ENCODE peak calls at places on chromosomes 16 and 17, in seven cellular contexts. J is ovary, N is gastrocnemius medialis, S is vagina, I is neural progenitor cell, Q is astrocyte of the spinal cord, M is Panc1. F is an unnamed sample.

GRCh38 chr17:45849536-45849990 is 4.9 kb downstream of the SPPL2C start:
- DNase-seq in J (no peak), N (no peak), S (no peak), I (no peak), Q (no peak), M (no peak), F (no peak)

GRCh38 chr17:69763503-69763902 is 311.5 kb upstream of the KCNJ16 start:
- DNase-seq in J (no peak), N (no peak), S (no peak), I (no peak), Q (peak; percentile 63), M (no peak), F (no peak)

GRCh38 chr16:29873319-29873718 is 10.3 kb upstream of the CDIPT start:
- DNase-seq in J (no peak), N (no peak), S (no peak), I (no peak), Q (no peak), M (no peak), F (no peak)

GRCh38 chr16:59690216-59690615 is 956.1 kb upstream of the GOT2 start:
- DNase-seq in J (no peak), N (no peak), S (no peak), I (no peak), Q (no peak), M (no peak), F (no peak)

GRCh38 chr16:85046957-85047866 is 19.6 kb downstream of the KIAA0513 start:
- DNase-seq in J (no peak), N (no peak), S (no peak), I (no peak), Q (no peak), M (no peak), F (no peak)

GRCh38 chr17:27430882-27431491 is 25.3 kb upstream of the KSR1 start:
- DNase-seq in J (no peak), N (no peak), S (no peak), I (peak; percentile 20), Q (peak; percentile 35), M (no peak), F (no peak)

GRCh38 chr16:3922241-3922640 is 41.7 kb upstream of the CREBBP start:
- DNase-seq in J (peak; percentile 13), N (no peak), S (no peak), I (no peak), Q (no peak), M (no peak), F (no peak)

GRCh38 chr16:79608976-79609375 is 8.4 kb upstream of the MAF start:
- DNase-seq in J (no peak), N (no peak), S (no peak), I (no peak), Q (no peak), M (no peak), F (no peak)

GRCh38 chr16:15966420-15967222 is 17.2 kb downstream of the ABCC1 start:
- DNase-seq in J (no peak), N (peak; percentile 53), S (no peak), I (no peak), Q (peak; percentile 77), M (peak; percentile 75), F (no peak)

GRCh38 chr17:35795007-35795870 is at the start of gene MMP28:
- DNase-seq in J (no peak), N (no peak), S (peak; percentile 46), I (peak; percentile 78), Q (no peak), M (no peak), F (no peak)

GRCh38 chr17:82280537-82280936 is 7.0 kb upstream of the CSNK1D start:
- DNase-seq in J (no peak), N (no peak), S (no peak), I (no peak), Q (no peak), M (no peak), F (no peak)

GRCh38 chr16:21301168-21301894 is 23.2 kb upstream of the CRYM start:
- DNase-seq in J (peak; percentile 64), N (peak; percentile 49), S (no peak), I (peak; percentile 75), Q (peak; percentile 73), M (peak; percentile 80), F (no peak)
- TF ChIP-seq CTCF in J (peak; percentile 29), N (no peak), S (no peak), I (peak; percentile 36), Q (peak; percentile 25), M (peak; percentile 50), F (peak; percentile 28)

DNA sequence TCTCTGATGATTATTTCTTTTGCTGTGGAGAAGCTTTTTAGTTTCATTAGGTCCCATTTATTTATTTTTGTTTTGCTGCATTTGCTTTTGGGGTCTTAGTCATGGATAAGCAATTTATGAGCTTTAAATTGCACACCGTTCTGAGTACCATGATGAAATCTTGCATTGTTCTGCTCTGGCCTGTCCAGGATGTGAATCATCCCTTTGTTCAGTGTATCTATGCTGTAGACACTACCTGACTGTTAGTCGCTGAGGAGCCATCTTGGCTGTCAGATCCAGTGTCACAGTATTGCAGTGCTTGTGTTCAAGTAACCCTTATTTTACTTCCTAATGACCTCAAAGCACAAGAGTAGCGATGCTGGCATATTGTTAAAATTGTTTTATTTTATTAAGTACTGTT is 218.0 kb upstream of the CNTNAP4 start:
- DNase-seq in J (no peak), N (no peak), S (no peak), I (no peak), Q (no peak), M (no peak), F (no peak)
- H3K4me3 ChIP-seq in J (no peak overlapping the region), N (no peak overlapping the region), S (no peak overlapping the region), I (no peak overlapping the region), Q (no peak overlapping the region), M (no peak overlapping the region), F (no peak overlapping the region)

DNA sequence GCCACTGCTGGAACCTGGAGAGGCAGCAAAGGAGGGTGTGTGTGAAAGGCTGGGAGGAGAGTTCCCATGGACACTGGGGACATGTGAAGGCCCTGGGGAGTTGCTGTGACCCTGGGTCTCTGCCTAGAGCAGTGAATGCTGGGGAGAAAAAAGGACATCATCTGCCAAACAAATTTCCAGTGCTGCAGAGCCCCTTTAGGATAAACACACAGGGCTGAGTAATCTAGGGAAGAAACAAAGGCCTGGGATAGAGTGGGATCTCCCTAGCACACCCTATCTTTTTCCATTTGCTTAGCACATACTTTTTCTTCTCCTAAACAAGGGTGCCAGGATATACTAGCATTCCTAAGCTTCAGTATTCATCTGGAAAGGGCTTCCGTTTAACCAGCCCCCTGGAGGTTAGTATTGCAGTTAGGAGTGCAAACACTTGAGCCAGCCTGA is 3.3 kb upstream of the HIGD1B start:
- DNase-seq in J (no peak), N (no peak), S (no peak), I (peak; percentile 10), Q (no peak), M (no peak), F (no peak)
- TF ChIP-seq CTCF in J (no peak), N (no peak), S (no peak), I (no peak), Q (no peak), M (no peak), F (peak; percentile 18)

DNA sequence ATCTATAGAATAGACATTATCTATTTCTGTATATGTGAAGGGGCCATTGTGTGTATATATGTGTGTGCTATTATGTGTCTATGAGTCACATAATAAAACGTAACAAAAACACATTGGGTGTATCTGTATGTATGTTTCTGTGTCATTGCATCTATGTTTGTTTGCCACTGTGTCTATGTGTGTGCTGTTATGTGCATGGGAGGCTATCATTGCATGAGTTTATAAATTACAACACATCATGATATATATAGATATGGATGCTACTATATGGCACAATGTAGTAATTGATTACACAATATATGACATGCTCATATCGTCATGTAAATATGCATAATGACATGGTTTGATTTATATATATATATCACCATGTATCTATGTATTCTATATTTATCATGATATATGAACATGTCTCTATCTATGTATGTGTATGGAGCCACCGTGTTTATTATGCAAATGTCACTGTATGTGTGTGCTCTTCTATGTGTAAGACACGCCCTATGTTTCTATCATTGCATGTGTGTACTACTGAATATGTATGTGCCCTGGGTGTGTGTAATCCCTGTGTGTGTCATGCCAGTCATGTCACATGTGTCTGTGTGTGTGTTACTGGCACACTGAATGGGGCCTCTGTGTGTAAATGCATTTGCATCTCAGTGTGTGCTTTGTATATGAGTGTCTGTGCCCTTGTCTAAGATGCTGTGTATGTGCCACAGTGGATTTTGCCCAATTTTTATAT is 1.4 kb upstream of the TSPOAP1 start:
- DNase-seq in J (no peak), N (no peak), S (no peak), I (no peak), Q (no peak), M (no peak), F (no peak)
- H3K4me3 ChIP-seq in J (no peak overlapping the region), N (no peak overlapping the region), S (no peak overlapping the region), I (no peak overlapping the region), Q (no peak overlapping the region), M (no peak overlapping the region), F (no peak overlapping the region)

DNA sequence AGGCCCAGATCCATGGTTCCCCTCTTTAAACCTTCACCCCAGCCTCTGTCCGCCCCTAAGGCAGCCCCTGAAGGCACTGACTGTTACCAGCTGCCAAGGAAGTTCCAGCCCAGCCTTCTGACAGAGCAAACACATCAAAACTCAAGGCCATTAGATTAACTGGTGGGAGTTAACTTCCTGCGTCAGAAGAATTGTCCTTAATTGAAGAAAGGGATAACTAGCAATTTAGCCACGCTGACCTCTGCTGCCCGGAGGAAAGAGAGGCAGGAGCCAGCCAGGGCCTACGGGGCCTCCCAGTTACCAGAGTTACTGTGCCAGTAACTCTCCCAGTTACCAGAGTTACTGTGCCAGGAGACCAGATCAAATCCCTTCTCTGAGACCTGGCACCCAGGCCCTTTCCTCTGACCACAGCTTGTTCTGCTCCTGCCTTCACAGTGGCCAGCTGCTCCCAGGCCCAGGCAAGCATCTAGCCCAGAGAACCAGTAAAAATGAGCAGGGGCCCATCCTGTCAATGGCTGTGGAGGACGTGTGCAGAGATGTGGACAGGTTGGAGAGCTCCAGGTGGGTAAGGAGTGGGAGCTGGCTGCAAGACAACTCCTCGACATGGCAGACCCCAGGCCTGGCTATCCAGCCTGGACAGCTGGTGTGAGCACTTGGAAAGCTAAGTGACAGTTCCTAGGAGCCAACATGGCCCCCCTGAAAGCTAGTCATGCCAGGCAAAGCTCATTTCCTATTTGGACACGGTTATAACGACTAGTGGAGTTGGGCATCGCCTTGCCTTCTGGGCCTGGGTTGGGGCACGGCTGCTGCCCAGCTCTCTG is 2.8 kb upstream of the PITPNM3 start:
- DNase-seq in J (peak; percentile 84), N (no peak), S (no peak), I (no peak), Q (no peak), M (no peak), F (no peak)
- TF ChIP-seq CTCF in J (no peak), N (no peak), S (no peak), I (no peak), Q (no peak), M (no peak), F (no peak)

GRCh38 chr16:65406076-65406475 is 284.2 kb upstream of the CDH11 start:
- DNase-seq in J (no peak), N (no peak), S (no peak), I (no peak), Q (no peak), M (no peak), F (no peak)
- H3K4me3 ChIP-seq in J (no peak overlapping the region), N (no peak overlapping the region), S (no peak overlapping the region), I (no peak overlapping the region), Q (no peak overlapping the region), M (no peak overlapping the region), F (no peak overlapping the region)

DNA sequence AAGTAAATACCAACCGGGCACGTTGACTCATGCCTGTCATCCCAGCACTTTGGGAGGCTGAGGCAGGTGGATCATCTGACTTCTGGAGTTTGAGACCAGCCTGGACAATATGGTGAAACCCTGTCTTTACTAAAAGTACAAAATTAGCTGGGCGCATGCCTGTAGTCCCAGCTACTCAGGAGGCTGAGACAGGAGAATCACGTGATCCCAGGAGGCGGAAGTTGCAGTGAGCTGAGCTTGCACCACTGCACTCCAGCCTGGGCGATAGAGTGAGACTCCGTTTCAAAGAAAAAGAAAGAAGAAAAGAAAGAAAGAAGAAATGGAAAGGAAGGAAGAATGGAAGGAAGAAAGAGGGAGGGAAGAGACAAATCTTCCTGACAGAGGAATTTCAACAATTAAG is 108.7 kb downstream of the AHSP start:
- DNase-seq in J (no peak), N (no peak), S (no peak), I (no peak), Q (no peak), M (no peak), F (no peak)
- TF ChIP-seq CTCF in J (no peak), N (no peak), S (no peak), I (no peak), Q (no peak), M (no peak), F (no peak)

F was measured in BJ.